ENCODE peak calls at places on chromosomes 1 and 21, in six cellular contexts. W is endothelial cell of umbilical vein, I is substantia nigra, O is heart left ventricle, U is foreskin keratinocyte, V is uterus. K is an unnamed sample.

GRCh38 chr1:117697220-117697781 is 91.5 kb downstream of the TENT5C start:
- DNase-seq in W (no peak), I (no peak), O (no peak), U (no peak), V (no peak), K (no peak)

GRCh38 chr21:37751268-37751975 is 164.8 kb downstream of the KCNJ6 start:
- DNase-seq in W (no peak), I (no peak), O (peak), U (no peak), V (no peak), K (no peak)

GRCh38 chr21:39602076-39602689 is 10.6 kb upstream of the B3GALT5 start:
- DNase-seq in W (no peak), I (no peak), O (no peak), U (no peak), V (no peak), K (no peak)

GRCh38 chr1:50279622-50280320 is 143.5 kb downstream of the DMRTA2 start:
- DNase-seq in W (peak), I (no peak), O (no peak), U (peak), V (no peak), K (peak)

GRCh38 chr21:16879479-16879878 is 633.4 kb upstream of the CXADR start:
- DNase-seq in W (no peak), I (no peak), O (no peak), U (no peak), V (no peak), K (no peak)

GRCh38 chr21:43370888-43371570 is 55.9 kb downstream of the SIK1 start:
- DNase-seq in W (no peak), I (no peak), O (no peak), U (peak), V (no peak), K (no peak)

GRCh38 chr1:19710825-19711611 is 46.3 kb downstream of the HTR6 start:
- DNase-seq in W (no peak), I (no peak), O (no peak), U (no peak), V (no peak), K (no peak)

GRCh38 chr1:207825719-207826556 is 74.1 kb downstream of the CD46 start:
- DNase-seq in W (peak), I (peak), O (peak), U (no peak), V (peak), K (no peak)

GRCh38 chr1:39690225-39690624 is 1.0 kb downstream of the HPCAL4 start:
- DNase-seq in W (no peak), I (no peak), O (no peak), U (no peak), V (no peak), K (no peak)

GRCh38 chr1:228272831-228273571 is 65.2 kb downstream of the OBSCN start:
- DNase-seq in W (no peak), I (no peak), O (peak), U (no peak), V (no peak), K (no peak)

GRCh38 chr1:92923664-92924063 is 37.6 kb downstream of the DIPK1A start:
- DNase-seq in W (no peak), I (no peak), O (no peak), U (no peak), V (no peak), K (no peak)

GRCh38 chr1:92926873-92927272 is 34.4 kb downstream of the DIPK1A start:
- DNase-seq in W (no peak), I (no peak), O (no peak), U (no peak), V (no peak), K (no peak)

GRCh38 chr1:92924501-92924900 is 36.8 kb downstream of the DIPK1A start:
- DNase-seq in W (no peak), I (no peak), O (no peak), U (no peak), V (no peak), K (no peak)

GRCh38 chr1:92921031-92922023 is 39.9 kb downstream of the DIPK1A start:
- DNase-seq in W (no peak), I (no peak), O (no peak), U (no peak), V (no peak), K (no peak)

DNA sequence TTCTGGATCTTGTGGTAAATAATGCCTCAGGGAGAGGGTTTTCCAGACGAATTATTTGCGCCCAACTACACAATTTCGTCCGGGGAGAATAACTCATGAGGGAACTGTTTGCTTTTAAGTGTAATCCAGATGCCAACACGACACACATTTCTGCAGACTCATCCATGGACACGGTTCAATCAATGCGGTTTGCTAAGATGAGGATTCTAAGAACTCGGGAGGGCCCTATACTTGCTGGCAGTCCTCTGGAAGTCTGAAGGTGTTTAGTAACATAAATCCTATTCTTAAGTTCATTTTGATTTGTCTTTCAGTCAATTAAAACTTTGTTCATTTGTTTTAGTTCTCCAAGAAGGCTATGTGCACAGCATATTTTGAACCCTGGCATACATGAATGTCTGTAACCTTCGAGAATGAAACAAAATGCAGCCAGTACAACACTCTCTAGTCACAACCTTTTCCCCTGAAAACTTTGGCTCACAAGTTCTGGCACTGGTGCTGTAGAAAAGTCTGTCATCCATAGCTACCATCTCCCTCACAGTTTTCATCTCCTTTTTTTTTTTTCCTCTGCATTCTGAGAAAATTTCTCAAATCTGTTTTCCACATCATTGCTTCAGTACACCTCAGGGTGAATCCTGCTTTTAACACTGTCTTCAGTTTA is 38.8 kb downstream of the DIPK1A start:
- DNase-seq in W (no peak), I (no peak), O (no peak), U (no peak), V (no peak), K (no peak)
- H3K27ac ChIP-seq in W (no peak), I (no peak), O (no peak), U (no peak), V (no peak), K (no peak)

DNA sequence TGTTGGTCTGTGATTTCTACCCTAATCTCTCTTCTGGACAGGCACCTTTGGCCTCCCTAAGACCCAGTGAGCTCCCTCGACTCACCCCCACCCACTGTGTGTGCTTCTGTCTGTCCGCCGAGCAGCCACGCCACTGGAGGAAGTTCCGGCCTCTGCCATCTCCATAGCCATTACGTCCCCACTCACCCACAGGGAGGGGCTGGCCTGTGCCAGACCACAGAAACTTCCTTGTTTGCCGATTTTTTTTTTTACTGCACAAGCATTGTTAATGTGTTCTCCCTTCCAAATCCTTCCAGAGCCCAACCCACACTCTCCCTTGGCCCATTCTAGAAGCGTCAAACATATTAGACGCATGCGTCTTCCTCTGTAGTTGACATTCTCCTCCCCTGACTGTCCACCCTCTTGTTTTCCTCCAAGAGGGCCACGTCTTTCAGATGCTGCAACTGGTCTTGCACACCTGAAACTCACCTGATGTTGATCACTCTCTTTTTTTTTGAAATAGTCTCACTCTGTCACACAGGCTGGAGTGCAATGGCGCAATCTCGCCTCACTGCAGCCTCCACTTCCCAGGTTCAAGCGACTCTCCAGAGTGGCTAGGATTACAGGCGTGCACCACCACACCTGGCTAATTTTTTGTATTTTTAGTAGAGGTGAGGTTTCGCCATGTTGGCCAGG is 72.3 kb downstream of the EVA1C start:
- DNase-seq in W (no peak), I (peak), O (peak), U (no peak), V (no peak), K (no peak)
- H3K27ac ChIP-seq in W (no peak), I (peak), O (no peak), U (no peak), V (no peak), K (peak)

GRCh38 chr1:91608876-91609275 is 108.2 kb downstream of the CDC7 start:
- DNase-seq in W (no peak), I (no peak), O (no peak), U (peak), V (no peak), K (peak)
- H3K27ac ChIP-seq in W (no peak), I (no peak), O (peak), U (peak), V (no peak), K (peak)

GRCh38 chr1:10341062-10341600 is 57.7 kb upstream of the PGD start:
- DNase-seq in W (no peak), I (no peak), O (no peak), U (peak), V (no peak), K (peak)

GRCh38 chr1:10339036-10339567 is 59.8 kb upstream of the PGD start:
- DNase-seq in W (peak), I (no peak), O (no peak), U (no peak), V (no peak), K (no peak)

GRCh38 chr1:10338611-10339010 is 60.3 kb upstream of the PGD start:
- DNase-seq in W (no peak), I (no peak), O (no peak), U (no peak), V (no peak), K (no peak)

GRCh38 chr1:10338047-10338446 is 60.8 kb upstream of the PGD start:
- DNase-seq in W (peak), I (peak), O (peak), U (peak), V (peak), K (peak)

DNA sequence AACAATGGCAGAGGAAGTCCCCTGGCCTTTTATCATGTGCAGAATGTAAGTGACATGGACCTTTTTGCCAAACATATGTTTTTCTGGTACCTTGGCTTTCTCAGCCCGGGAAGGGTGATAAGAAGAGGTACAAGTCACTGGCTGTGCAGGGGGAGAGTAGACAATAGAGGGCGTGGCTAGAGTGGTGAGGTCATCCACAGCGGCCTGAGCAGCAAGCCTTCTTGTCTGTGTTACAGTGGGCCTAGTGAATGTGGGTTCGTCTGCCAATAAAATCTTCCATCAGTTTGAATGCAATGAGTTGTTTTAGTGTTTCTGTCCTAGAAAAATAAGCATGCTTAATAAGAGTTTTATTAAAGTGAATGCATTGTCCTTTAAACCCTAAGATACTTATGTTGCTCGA is 59.0 kb upstream of the PGD start:
- DNase-seq in W (peak), I (peak), O (peak), U (peak), V (no peak), K (peak)
- H3K27ac ChIP-seq in W (peak), I (peak), O (no peak), U (no peak), V (no peak), K (no peak)

GRCh38 chr1:109959632-109959973 is 25.0 kb upstream of the AHCYL1 start:
- DNase-seq in W (peak), I (no peak), O (no peak), U (no peak), V (no peak), K (no peak)
- H3K27ac ChIP-seq in W (no peak), I (no peak), O (no peak), U (no peak), V (no peak), K (no peak)

GRCh38 chr1:149848811-149849210 is 50.6 kb upstream of the BOLA1 start:
- DNase-seq in W (no peak), I (no peak), O (no peak), U (peak), V (no peak), K (no peak)

GRCh38 chr1:149848340-149848771 is 51.0 kb upstream of the BOLA1 start:
- DNase-seq in W (no peak), I (no peak), O (no peak), U (no peak), V (no peak), K (no peak)

GRCh38 chr1:149846042-149846441 is 53.3 kb upstream of the BOLA1 start:
- DNase-seq in W (no peak), I (no peak), O (no peak), U (no peak), V (no peak), K (no peak)

GRCh38 chr1:149845416-149845815 is 54.0 kb upstream of the BOLA1 start:
- DNase-seq in W (no peak), I (no peak), O (no peak), U (no peak), V (no peak), K (no peak)

GRCh38 chr1:149846600-149847466 is 52.5 kb upstream of the BOLA1 start:
- DNase-seq in W (no peak), I (no peak), O (no peak), U (no peak), V (no peak), K (no peak)
- H3K27ac ChIP-seq in W (no peak), I (no peak), O (no peak), U (no peak), V (no peak), K (peak)

GRCh38 chr1:44327679-44328491 is 27.2 kb downstream of the ERI3 start:
- DNase-seq in W (peak), I (no peak), O (peak), U (peak), V (peak), K (peak)
- H3K27ac ChIP-seq in W (peak), I (no peak), O (peak), U (peak), V (peak), K (peak)

DNA sequence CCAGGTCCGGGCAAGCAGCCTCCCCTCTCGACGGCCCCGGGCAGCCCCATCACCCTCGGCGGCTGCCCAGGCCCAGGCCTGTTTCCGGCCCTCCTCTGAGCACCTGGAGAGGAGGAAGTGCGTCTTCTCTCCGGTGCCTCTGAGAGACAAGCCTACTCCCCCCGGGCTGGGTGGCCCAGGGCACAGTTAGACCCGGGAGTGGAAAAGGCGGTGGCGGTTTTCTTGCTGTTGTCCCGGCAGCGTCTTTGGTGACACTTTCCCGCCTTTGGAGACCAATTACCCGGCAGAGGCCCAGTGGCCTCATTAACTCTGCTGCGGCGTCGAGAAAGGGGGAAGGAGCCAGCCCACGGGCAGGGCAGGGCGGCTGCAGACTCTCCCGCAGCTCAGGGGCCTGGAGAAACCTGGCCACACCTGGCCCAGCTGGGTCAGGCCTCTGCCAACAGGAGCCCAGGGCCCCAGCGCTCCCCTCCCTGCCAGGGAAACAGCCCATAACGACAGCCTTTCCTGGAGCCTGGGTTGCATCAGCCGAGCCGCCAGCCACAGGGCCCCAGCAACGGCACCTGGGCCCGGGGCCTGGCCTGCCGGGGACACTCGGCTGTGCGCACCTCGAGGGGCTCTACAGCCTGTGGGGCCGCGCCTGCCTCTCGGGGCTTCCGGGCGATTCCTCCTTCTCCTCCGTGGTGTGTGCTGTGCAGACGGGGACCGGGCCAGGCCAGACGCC is 28.4 kb upstream of the C1orf159 start:
- DNase-seq in W (no peak), I (no peak), O (no peak), U (peak), V (no peak), K (no peak)
- H3K27ac ChIP-seq in W (no peak), I (no peak), O (no peak), U (peak), V (no peak), K (peak)

DNA sequence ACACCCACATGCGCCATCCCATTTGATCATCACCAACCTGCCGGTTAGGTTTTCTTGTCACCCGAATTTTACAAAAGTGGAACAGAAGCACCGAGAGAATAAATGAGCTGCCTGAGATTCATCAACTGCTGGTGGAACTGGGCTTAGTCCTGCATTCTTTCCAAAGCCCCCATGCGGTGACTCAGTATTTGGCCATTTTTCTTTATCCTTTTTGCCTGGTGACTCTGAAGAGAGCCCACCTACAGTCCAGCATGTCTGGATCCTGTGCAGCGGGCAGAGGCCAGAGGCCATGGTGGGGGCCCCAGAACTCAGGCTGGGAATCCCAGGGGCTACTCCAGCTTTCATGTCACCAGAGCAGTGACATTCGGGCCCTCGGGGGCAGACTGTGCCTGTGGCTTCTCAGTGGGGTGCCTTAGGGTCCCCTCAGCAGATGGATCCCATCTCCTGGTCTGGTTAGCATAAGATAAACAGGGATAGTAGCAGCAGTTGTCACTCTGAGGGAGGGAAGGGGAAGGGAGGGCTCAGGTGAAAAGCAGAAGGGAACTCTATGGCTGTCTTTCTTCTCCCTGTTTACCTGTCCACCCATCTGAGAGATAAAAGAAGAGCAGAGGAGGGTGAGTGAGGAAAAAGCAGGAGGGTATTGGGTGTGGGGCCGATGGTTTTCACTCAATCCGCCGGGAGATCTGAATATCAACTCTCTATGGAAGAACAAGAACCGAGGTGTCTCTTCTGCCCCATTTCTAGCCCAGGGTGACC is 63.2 kb downstream of the KIF26B start:
- DNase-seq in W (no peak), I (no peak), O (no peak), U (no peak), V (no peak), K (no peak)
- H3K27ac ChIP-seq in W (no peak), I (no peak), O (no peak), U (no peak), V (no peak), K (no peak)

GRCh38 chr1:154940213-154940879 is 3.8 kb upstream of the PMVK start:
- DNase-seq in W (no peak), I (no peak), O (no peak), U (no peak), V (no peak), K (no peak)
- H3K27ac ChIP-seq in W (no peak), I (peak), O (no peak), U (no peak), V (no peak), K (peak)

K was measured in RWPE1.